ENCODE peak calls at places on chromosome 1, in nine cellular contexts. G, D, H, L, C, O, X, K and B are unnamed samples.

GRCh38 chr1:230430499-230430898 is 4.4 kb upstream of the PGBD5 start:
- DNase-seq in H (no peak), O (peak), X (no peak), D (no peak), L (no peak), K (no peak), C (no peak), G (no peak), B (no peak)

GRCh38 chr1:23909412-23909811 is 3.8 kb downstream of the CNR2 start:
- DNase-seq in C (no peak), D (no peak), K (no peak), L (no peak), H (no peak), O (peak), G (no peak), X (no peak), B (no peak)

GRCh38 chr1:145962157-145963102 is 1.9 kb downstream of the ANKRD34A start:
- DNase-seq in X (no peak), K (peak), D (peak), H (no peak), G (no peak), L (no peak), C (peak), O (no peak), B (no peak)

GRCh38 chr1:27388337-27389005 is 4.0 kb upstream of the GPR3 start:
- DNase-seq in L (peak), K (peak), G (peak), X (no peak), C (peak), O (no peak), H (peak), D (no peak), B (no peak)

GRCh38 chr1:100010804-100011203 is 41.0 kb downstream of the SLC35A3 start:
- DNase-seq in G (no peak), C (no peak), K (no peak), X (no peak), L (no peak), D (no peak), O (no peak), H (no peak), B (no peak)

GRCh38 chr1:107877092-107877491 is 87.9 kb downstream of the VAV3 start:
- DNase-seq in K (no peak), G (no peak), C (no peak), X (no peak), O (peak), H (no peak), D (no peak), L (peak), B (no peak)

GRCh38 chr1:8434104-8434503 is 116.2 kb downstream of the SLC45A1 start:
- DNase-seq in G (no peak), O (no peak), X (no peak), L (no peak), C (no peak), K (no peak), D (no peak), H (no peak), B (no peak)

GRCh38 chr1:50148142-50148923 is 39.6 kb downstream of the ELAVL4 start:
- DNase-seq in K (no peak), G (no peak), D (no peak), L (no peak), X (no peak), H (no peak), O (no peak), C (no peak), B (no peak)

GRCh38 chr1:234139966-234140365 is 233.3 kb upstream of the COA6 start:
- DNase-seq in X (no peak), H (no peak), G (peak), C (no peak), K (no peak), D (peak), O (no peak), L (peak), B (peak)

GRCh38 chr1:914253-914890 is 9.4 kb upstream of the SAMD11 start:
- DNase-seq in D (no peak), O (no peak), X (no peak), K (no peak), H (no peak), G (no peak), C (peak), L (no peak), B (no peak)

GRCh38 chr1:65948609-65949229 is 156.0 kb downstream of the PDE4B start:
- DNase-seq in L (peak), C (no peak), X (no peak), G (peak), K (no peak), H (no peak), D (peak), O (peak), B (peak)